ENCODE peak calls at places on chromosomes 3 and 15, in ten cellular contexts. B is right lobe of liver, K is fibroblast of the aortic adventitia, S is AG10803, O is WERI-Rb-1, E is endothelial cell of umbilical vein, C is kidney epithelial cell, J is neural crest cell, Y is GM20000, U is endothelial cell. A is an unnamed sample.

GRCh38 chr3:179882322-179882721 is 154.4 kb downstream of the PEX5L start:
- DNase-seq in B (no peak), K (peak; percentile 19), S (no peak), O (no peak), E (peak; percentile 13), C (no peak), J (no peak), Y (peak; percentile 72), U (no peak), A (no peak)

GRCh38 chr3:159443266-159443665 is 545.4 kb upstream of the IL12A start:
- DNase-seq in B (no peak), K (peak; percentile 27), S (peak; percentile 34), O (no peak), E (no peak), C (no peak), J (no peak), Y (no peak), U (no peak), A (no peak)

GRCh38 chr15:71775857-71776256 is 34.5 kb upstream of the NR2E3 start:
- DNase-seq in B (no peak), K (no peak), S (no peak), O (no peak), E (no peak), C (no peak), J (no peak), Y (no peak), U (no peak), A (no peak)

GRCh38 chr3:186013312-186013711 is 75.5 kb upstream of the TRA2B start:
- DNase-seq in B (no peak), K (no peak), S (no peak), O (no peak), E (no peak), C (no peak), J (no peak), Y (no peak), U (no peak), A (no peak)

GRCh38 chr15:43206054-43206453 is 14.8 kb downstream of the EPB42 start:
- DNase-seq in B (no peak), K (no peak), S (no peak), O (no peak), E (no peak), C (no peak), J (no peak), Y (no peak), U (no peak), A (no peak)

GRCh38 chr3:101017048-101017447 is 23.8 kb upstream of the ABI3BP start:
- DNase-seq in B (no peak), K (peak; percentile 66), S (no peak), O (no peak), E (peak; percentile 80), C (no peak), J (no peak), Y (no peak), U (no peak), A (no peak)

GRCh38 chr3:111473550-111473949 is 68.4 kb upstream of the CD96 start:
- DNase-seq in B (no peak), K (no peak), S (no peak), O (peak; percentile 81), E (no peak), C (no peak), J (no peak), Y (no peak), U (no peak), A (no peak)

GRCh38 chr3:185851046-185851445 is 26.2 kb upstream of the IGF2BP2 start:
- DNase-seq in B (no peak), K (no peak), S (no peak), O (no peak), E (no peak), C (no peak), J (no peak), Y (no peak), U (no peak), A (peak; percentile 39)

GRCh38 chr3:101635954-101636798 is 40.8 kb downstream of the ZBTB11 start:
- DNase-seq in B (peak; percentile 55), K (peak; percentile 42), S (peak; percentile 27), O (peak; percentile 80), E (peak; percentile 60), C (no peak), J (peak; percentile 65), Y (peak; percentile 65), U (peak; percentile 81), A (no peak)

GRCh38 chr15:100889359-100890058 is 9.9 kb downstream of the ALDH1A3 start:
- DNase-seq in B (no peak), K (peak; percentile 88), S (peak; percentile 89), O (no peak), E (peak; percentile 85), C (peak; percentile 63), J (no peak), Y (no peak), U (no peak), A (peak; percentile 55)

GRCh38 chr3:184341925-184342324 is 4.5 kb downstream of the FAM131A start:
- DNase-seq in B (no peak), K (no peak), S (no peak), O (no peak), E (no peak), C (no peak), J (no peak), Y (no peak), U (no peak), A (peak; percentile 67)

GRCh38 chr15:62706361-62706760 is 336.2 kb upstream of the TPM1 start:
- DNase-seq in B (no peak), K (peak; percentile 47), S (peak; percentile 9), O (no peak), E (no peak), C (no peak), J (no peak), Y (no peak), U (no peak), A (peak; percentile 28)

DNA sequence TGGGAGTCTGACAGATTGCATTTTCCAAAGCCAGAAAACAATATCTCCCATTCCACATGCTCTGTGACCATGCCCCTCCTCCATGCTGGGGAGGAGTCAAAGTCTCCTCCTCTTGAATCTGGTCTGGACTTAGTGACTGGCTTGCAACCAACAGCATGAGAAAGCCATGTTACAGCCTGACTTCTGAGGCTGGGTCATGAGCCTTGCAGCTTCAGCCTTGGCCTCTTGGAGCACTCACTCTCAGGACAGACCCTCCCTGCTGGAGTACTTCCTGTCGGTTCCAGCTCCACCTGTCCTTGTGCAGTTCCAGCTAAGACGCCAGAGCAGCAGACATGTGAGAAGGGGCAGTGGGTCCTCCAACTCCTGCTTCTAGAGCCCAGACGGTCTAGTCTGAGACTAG is 49.7 kb upstream of the RBSN start:
- DNase-seq in B (no peak), K (peak; percentile 2), S (no peak), O (peak; percentile 55), E (no peak), C (no peak), J (no peak), Y (no peak), U (peak; percentile 22), A (no peak)
- TF ChIP-seq CTCF in B (no peak), K (no peak), S (no peak), O (peak; percentile 46), E (no peak), C (no peak), J (no peak), Y (no peak), U (no peak), A (no peak)

DNA sequence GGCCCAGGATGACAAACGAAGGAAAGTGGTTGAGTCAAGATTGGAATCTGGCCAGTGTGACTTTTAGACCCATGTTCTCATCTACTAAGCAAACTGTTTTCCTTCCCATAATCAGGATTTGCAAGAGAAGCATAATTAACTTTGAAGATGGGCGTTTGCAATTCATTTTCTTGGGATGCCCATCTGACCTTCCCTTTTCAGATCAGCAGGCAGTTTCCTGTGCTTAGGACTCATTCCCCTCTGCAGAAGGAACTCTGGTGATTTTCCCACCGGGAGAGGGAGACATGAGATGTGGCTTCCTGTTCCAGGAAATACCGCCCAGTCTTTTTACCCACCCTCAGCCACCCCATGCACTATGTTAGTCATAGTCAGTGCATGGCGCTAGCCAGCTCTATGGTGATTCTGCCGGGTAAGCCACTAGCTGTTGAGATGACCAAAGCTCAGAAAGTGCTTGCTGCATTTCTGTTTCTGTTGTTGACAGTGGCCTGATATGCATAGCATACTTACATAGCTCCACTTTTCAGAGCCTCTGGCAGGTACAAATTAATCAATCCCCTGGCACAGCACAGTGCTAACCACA is 129.4 kb downstream of the VGLL4 start:
- DNase-seq in B (no peak), K (peak; percentile 88), S (peak; percentile 87), O (no peak), E (peak; percentile 96), C (peak; percentile 55), J (no peak), Y (no peak), U (no peak), A (no peak)
- TF ChIP-seq CTCF in B (no peak), K (no peak), S (no peak), O (no peak), E (no peak), C (no peak), J (no peak), Y (no peak), U (no peak), A (no peak)

GRCh38 chr3:128969993-128970740 is 23.7 kb downstream of the CFAP92 start:
- DNase-seq in B (no peak), K (peak; percentile 65), S (peak; percentile 36), O (peak; percentile 34), E (peak; percentile 55), C (no peak), J (peak; percentile 72), Y (peak; percentile 65), U (peak; percentile 55), A (no peak)
- TF ChIP-seq CTCF in B (peak; percentile 77), K (peak; percentile 90), S (peak; percentile 97), O (peak; percentile 79), E (peak; percentile 80), C (peak; percentile 94), J (peak; percentile 97), Y (peak; percentile 93), U (peak; percentile 86), A (peak; percentile 90)

GRCh38 chr3:133379926-133380325 is 19.9 kb upstream of the BFSP2 start:
- DNase-seq in B (no peak), K (no peak), S (no peak), O (no peak), E (no peak), C (no peak), J (no peak), Y (no peak), U (no peak), A (no peak)

GRCh38 chr3:133380481-133381225 is 19.2 kb upstream of the BFSP2 start:
- DNase-seq in B (no peak), K (no peak), S (no peak), O (no peak), E (no peak), C (no peak), J (no peak), Y (no peak), U (no peak), A (no peak)

GRCh38 chr3:133377396-133377795 is 22.5 kb upstream of the BFSP2 start:
- DNase-seq in B (no peak), K (peak; percentile 51), S (peak; percentile 68), O (peak; percentile 33), E (peak; percentile 52), C (no peak), J (no peak), Y (peak; percentile 48), U (peak; percentile 32), A (no peak)

GRCh38 chr3:133374706-133375105 is 25.1 kb upstream of the BFSP2 start:
- DNase-seq in B (no peak), K (peak; percentile 16), S (no peak), O (no peak), E (no peak), C (no peak), J (no peak), Y (no peak), U (no peak), A (no peak)

DNA sequence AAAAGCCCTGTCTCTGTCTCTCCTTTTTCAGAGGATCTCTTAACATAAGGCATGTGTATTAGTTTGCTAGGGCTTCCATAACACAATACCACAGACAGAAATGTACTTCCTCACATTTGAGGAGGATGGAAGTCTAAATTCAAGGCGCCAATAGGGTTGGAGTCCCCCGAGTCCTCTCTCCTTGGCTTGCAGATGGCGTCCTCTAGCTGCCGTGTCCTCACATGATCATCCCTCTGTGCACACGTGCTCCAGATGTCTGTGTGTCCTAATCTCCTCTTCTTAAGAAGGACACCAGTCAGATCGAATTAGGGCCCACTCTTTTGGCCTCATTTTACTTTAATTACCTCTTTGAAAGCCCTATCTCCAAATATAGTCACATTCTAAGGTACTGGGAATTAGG is 23.1 kb upstream of the BFSP2 start:
- DNase-seq in B (no peak), K (no peak), S (no peak), O (peak; percentile 88), E (no peak), C (no peak), J (no peak), Y (no peak), U (no peak), A (no peak)
- TF ChIP-seq CTCF in B (no peak), K (no peak), S (peak; percentile 14), O (peak; percentile 90), E (no peak), C (peak; percentile 9), J (no peak), Y (no peak), U (no peak), A (peak; percentile 1)